ENCODE peak calls at places on chromosomes 4 and X, in five cellular contexts. E is type B pancreatic cell, S is fibroblast of villous mesenchyme, J is NCI-H345, K is GM20000. L is an unnamed sample.

GRCh38 chr4:89290727-89291126 is 16.9 kb downstream of the GPRIN3 start:
- DNase-seq in E (no peak), S (peak), J (no peak), K (no peak), L (no peak)

GRCh38 chr4:144819591-144819990 is 173.6 kb downstream of the HHIP start:
- DNase-seq in E (no peak), S (peak), J (no peak), K (no peak), L (no peak)

GRCh38 chr4:627347-627746 is 2.0 kb downstream of the PDE6B start:
- DNase-seq in E (no peak), S (no peak), J (no peak), K (no peak), L (no peak)

GRCh38 chr4:78691971-78692814 is 84.0 kb upstream of the BMP2K start:
- DNase-seq in E (no peak), S (peak), J (no peak), K (peak), L (peak)

GRCh38 chr4:20838476-20838875 is 138.2 kb downstream of the PACRGL start:
- DNase-seq in E (no peak), S (no peak), J (no peak), K (no peak), L (no peak)

GRCh38 chr4:65799513-65799912 is 129.2 kb upstream of the EPHA5 start:
- DNase-seq in E (no peak), S (no peak), J (no peak), K (no peak), L (no peak)

GRCh38 chr4:169912996-169913395 is 113.2 kb downstream of the MFAP3L start:
- DNase-seq in E (no peak), S (no peak), J (no peak), K (no peak), L (no peak)

GRCh38 chr4:168336837-168337549 is 18.4 kb upstream of the DDX60 start:
- DNase-seq in E (no peak), S (no peak), J (no peak), K (no peak), L (no peak)

GRCh38 chrX:53356186-53356585 is 66.3 kb downstream of the SMC1A start:
- DNase-seq in E (no peak), S (no peak), J (no peak), K (no peak), L (peak)

GRCh38 chr4:138602664-138603063 is 360.5 kb upstream of the SLC7A11 start:
- DNase-seq in E (no peak), S (peak), J (no peak), K (no peak), L (peak)

GRCh38 chr4:15202481-15202880 is 200.2 kb downstream of the CPEB2 start:
- DNase-seq in E (no peak), S (no peak), J (no peak), K (no peak), L (peak)

GRCh38 chrX:45774961-45775360 is 574.3 kb upstream of the DIPK2B start:
- DNase-seq in E (no peak), S (peak), J (no peak), K (no peak), L (peak)

GRCh38 chr4:80077639-80078038 is 4.6 kb upstream of the ANTXR2 start:
- DNase-seq in E (no peak), S (no peak), J (no peak), K (no peak), L (peak)

GRCh38 chrX:19849433-19850190 is 37.8 kb downstream of the SH3KBP1 start:
- DNase-seq in E (no peak), S (peak), J (no peak), K (no peak), L (no peak)

GRCh38 chr4:106694232-106694631 is 325.7 kb upstream of the GIMD1 start:
- DNase-seq in E (no peak), S (no peak), J (no peak), K (no peak), L (no peak)

L was measured in cardiac fibroblast.